ENCODE peak calls at places on chromosomes 7 and 10, in seven cellular contexts. M, P, N, V, J, Q and K are unnamed samples.

GRCh38 chr10:77974396-77975074 is 48.0 kb upstream of the DLG5 start:
- DNase-seq in M (peak; percentile 6), J (peak; percentile 70), N (no peak), P (peak; percentile 27), Q (peak; percentile 20), V (no peak), K (peak; percentile 49)

GRCh38 chr10:84333864-84334451 is 5.6 kb downstream of the CCSER2 start:
- DNase-seq in V (no peak), J (peak; percentile 64), M (peak; percentile 36), Q (no peak), N (no peak), P (no peak), K (no peak)

GRCh38 chr7:131202451-131202850 is 125.2 kb upstream of the MKLN1 start:
- DNase-seq in Q (no peak), N (no peak), V (no peak), J (no peak), M (no peak), P (no peak), K (no peak)

GRCh38 chr7:150357277-150357676 is 11.3 kb upstream of the REPIN1 start:
- DNase-seq in N (peak; percentile 64), Q (no peak), P (no peak), J (no peak), V (no peak), M (no peak), K (no peak)

GRCh38 chr10:18571780-18572179 is 79.6 kb downstream of the NSUN6 start:
- DNase-seq in Q (no peak), J (no peak), N (no peak), M (no peak), P (no peak), V (no peak), K (no peak)

GRCh38 chr10:6221971-6222751 is 19.4 kb downstream of the PFKFB3 start:
- DNase-seq in N (peak; percentile 82), Q (no peak), M (no peak), P (no peak), J (no peak), V (no peak), K (no peak)

GRCh38 chr10:98444314-98445006 is 2.3 kb downstream of the HPS1 start:
- DNase-seq in N (no peak), Q (no peak), M (peak; percentile 29), P (no peak), J (no peak), V (no peak), K (no peak)

GRCh38 chr7:106386958-106387357 is 102.2 kb upstream of the NAMPT start:
- DNase-seq in N (no peak), P (no peak), M (no peak), Q (no peak), V (no peak), J (no peak), K (no peak)

GRCh38 chr7:30175171-30175570 is 40.4 kb downstream of the MTURN start:
- DNase-seq in P (no peak), M (no peak), Q (no peak), V (no peak), N (no peak), J (no peak), K (no peak)

GRCh38 chr10:80207768-80208385 is 2.5 kb upstream of the ANXA11 start:
- DNase-seq in M (no peak), V (no peak), P (no peak), J (no peak), N (no peak), Q (no peak), K (no peak)

GRCh38 chr10:117074621-117075020 is 63.4 kb downstream of the VAX1 start:
- DNase-seq in N (no peak), P (no peak), J (no peak), Q (peak; percentile 31), V (no peak), M (no peak), K (peak; percentile 12)

GRCh38 chr7:33446551-33446950 is 317.2 kb downstream of the BBS9 start:
- DNase-seq in V (no peak), M (no peak), P (no peak), Q (no peak), J (no peak), N (no peak), K (no peak)

GRCh38 chr7:139618482-139619366 is 95.2 kb downstream of the CLEC2L start:
- DNase-seq in J (peak; percentile 66), M (peak; percentile 40), V (no peak), Q (peak; percentile 35), P (peak; percentile 27), N (no peak), K (peak; percentile 67)

GRCh38 chr10:106401161-106401560 is 763.3 kb downstream of the SORCS1 start:
- DNase-seq in V (no peak), N (no peak), J (no peak), Q (no peak), M (no peak), P (no peak), K (peak; percentile 2)

GRCh38 chr10:110834622-110835219 is 37.0 kb upstream of the PDCD4 start:
- DNase-seq in Q (peak; percentile 21), N (no peak), M (peak; percentile 42), V (no peak), J (peak; percentile 31), P (peak; percentile 37), K (no peak)

GRCh38 chr7:46126901-46127300 is 205.8 kb upstream of the IGFBP3 start:
- DNase-seq in Q (no peak), P (no peak), M (no peak), J (no peak), V (no peak), N (no peak), K (no peak)

GRCh38 chr7:25311346-25311745 is 83.1 kb upstream of the NPVF start:
- DNase-seq in M (no peak), Q (no peak), V (no peak), J (no peak), N (no peak), P (no peak), K (no peak)

GRCh38 chr10:4883079-4883739 is 57.2 kb downstream of the AKR1E2 start:
- DNase-seq in N (no peak), Q (no peak), V (no peak), J (peak; percentile 75), P (no peak), M (no peak), K (no peak)

GRCh38 chr7:88480901-88481300 is 174.2 kb upstream of the STEAP4 start:
- DNase-seq in P (no peak), J (no peak), V (no peak), M (no peak), Q (peak; percentile 42), N (no peak), K (no peak)

GRCh38 chr10:19782430-19783089 is 33.7 kb upstream of the PLXDC2 start:
- DNase-seq in P (no peak), N (no peak), Q (no peak), J (no peak), M (no peak), V (no peak), K (no peak)

GRCh38 chr7:131544449-131545425 is 11.7 kb downstream of the PODXL start:
- DNase-seq in J (peak; percentile 72), Q (no peak), N (peak; percentile 41), V (no peak), M (peak; percentile 40), P (no peak), K (peak; percentile 38)

GRCh38 chr7:867406-868188 is 8.8 kb upstream of the GET4 start:
- DNase-seq in J (no peak), N (peak; percentile 93), V (no peak), P (no peak), Q (peak; percentile 88), M (no peak), K (no peak)

GRCh38 chr7:97307521-97308108 is 190.1 kb downstream of the SDHAF3 start:
- DNase-seq in M (no peak), Q (no peak), P (no peak), N (no peak), J (no peak), V (no peak), K (no peak)

GRCh38 chr7:41207141-41207540 is 495.7 kb downstream of the INHBA start:
- DNase-seq in J (no peak), N (no peak), Q (no peak), V (no peak), P (no peak), M (no peak), K (no peak)

GRCh38 chr10:118045842-118046490 is 775 bp downstream of the RAB11FIP2 start:
- DNase-seq in P (no peak), Q (peak; percentile 33), V (no peak), M (peak; percentile 42), J (peak; percentile 9), N (peak; percentile 80), K (peak; percentile 57)

GRCh38 chr7:50476953-50477625 is 26.9 kb upstream of the FIGNL1 start:
- DNase-seq in V (no peak), P (no peak), M (no peak), J (no peak), N (no peak), Q (no peak), K (no peak)

GRCh38 chr7:38584443-38585210 is 46.5 kb downstream of the AMPH start:
- DNase-seq in J (no peak), M (no peak), P (no peak), Q (no peak), V (no peak), N (no peak), K (no peak)

GRCh38 chr10:133489816-133490588 is 36.3 kb downstream of the SCART1 start:
- DNase-seq in P (no peak), V (no peak), N (no peak), Q (no peak), M (no peak), J (no peak), K (no peak)
- H3K9me3 ChIP-seq in P (peaks cover 20% of the 10 kb centered on the region), V (peaks cover 42% of the 10 kb centered on the region), N (peaks cover 6% of the 10 kb centered on the region), Q (peaks cover 22% of the 10 kb centered on the region), M (peaks cover 24% of the 10 kb centered on the region), J (no peaks in the 10 kb centered on the region), K (peaks cover 6% of the 10 kb centered on the region)

DNA sequence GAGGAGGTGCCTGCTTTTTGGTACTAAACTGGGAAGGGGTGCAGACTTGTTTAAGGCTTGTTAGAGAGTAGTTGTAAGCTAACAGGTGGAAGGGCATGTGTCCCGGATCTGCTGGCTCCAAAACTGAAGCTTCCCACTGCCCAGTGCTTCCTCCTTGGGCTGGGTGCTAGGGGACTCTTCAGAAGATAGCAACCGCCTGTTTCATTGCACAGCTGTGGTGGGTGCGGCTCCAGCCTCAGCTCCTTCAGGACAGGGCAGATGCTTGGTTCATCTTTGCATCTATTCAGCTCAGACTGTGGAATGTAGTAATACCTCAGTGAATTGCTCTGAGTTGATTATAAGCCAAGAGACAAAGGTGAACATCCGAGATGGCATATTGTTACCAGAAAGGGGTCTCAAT is 527.1 kb downstream of the TYW1 start:
- DNase-seq in Q (no peak), M (no peak), N (no peak), J (no peak), P (no peak), V (no peak), K (no peak)
- H3K9me3 ChIP-seq in Q (no peaks in the 10 kb centered on the region), M (no peaks in the 10 kb centered on the region), N (peaks cover 2% of the 10 kb centered on the region), J (no peaks in the 10 kb centered on the region), P (no peaks in the 10 kb centered on the region), V (no peaks in the 10 kb centered on the region), K (no peaks in the 10 kb centered on the region)

GRCh38 chr7:63968629-63969028 is 30.0 kb upstream of the ZNF722 start:
- DNase-seq in V (no peak), Q (no peak), N (no peak), P (no peak), J (no peak), M (no peak), K (no peak)
- H3K9me3 ChIP-seq in V (peaks cover 52% of the 10 kb centered on the region), Q (no peaks in the 10 kb centered on the region), N (no peaks in the 10 kb centered on the region), P (peaks cover 13% of the 10 kb centered on the region), J (peaks cover 2% of the 10 kb centered on the region), M (peaks cover 7% of the 10 kb centered on the region), K (no peaks in the 10 kb centered on the region)

DNA sequence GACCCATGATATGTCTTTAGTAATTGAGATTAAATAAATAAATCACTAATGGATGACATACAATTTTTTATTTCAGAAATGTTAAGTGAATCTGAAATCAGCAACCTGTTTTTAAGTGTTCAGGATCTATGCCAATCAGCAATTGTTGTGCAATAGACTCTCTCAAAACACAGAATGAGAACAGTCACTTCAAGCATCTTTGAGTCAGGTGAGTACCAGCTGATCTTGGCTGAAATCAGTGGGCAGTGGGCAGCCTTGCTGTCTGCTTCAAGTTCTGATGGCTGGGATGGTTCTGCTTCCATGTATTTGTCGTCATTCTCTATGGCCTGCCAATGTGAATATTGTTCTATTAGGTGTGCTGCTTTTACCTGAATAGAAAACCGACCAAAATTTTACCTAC is 82.3 kb upstream of the NRG3 start:
- DNase-seq in N (no peak), M (no peak), P (no peak), V (no peak), Q (no peak), J (no peak), K (no peak)
- H3K9me3 ChIP-seq in N (no peaks in the 10 kb centered on the region), M (no peaks in the 10 kb centered on the region), P (no peaks in the 10 kb centered on the region), V (no peaks in the 10 kb centered on the region), Q (no peaks in the 10 kb centered on the region), J (no peaks in the 10 kb centered on the region), K (no peaks in the 10 kb centered on the region)